ENCODE peak calls at places on chromosomes 16 and 17, in four cellular contexts. H is CD8-positive, alpha-beta memory T cell; P is ascending aorta; W is MM.1S. D is an unnamed sample. For H3K36me3, the result is how much of the 10 kb centered on the place peaks cover.

GRCh38 chr17:78534492-78535284 is 42.5 kb downstream of the DNAH17 start:
- DNase-seq in H (no peak), P (no peak), W (no peak), D (no peak)

GRCh38 chr17:8397636-8398035 is at the start of gene RNF222:
- DNase-seq in P (no peak), H (no peak), W (no peak), D (no peak)

GRCh38 chr16:81831722-81832126 is 52.6 kb downstream of the PLCG2 start:
- DNase-seq in P (peak), W (peak), H (peak), D (no peak)

GRCh38 chr16:87140211-87141200 is 176.7 kb downstream of the C16orf95 start:
- DNase-seq in P (peak), H (no peak), W (no peak), D (no peak)

GRCh38 chr17:17143501-17143900 is 62.6 kb downstream of the PLD6 start:
- DNase-seq in H (no peak), P (no peak), W (no peak), D (no peak)

GRCh38 chr16:31130899-31131298 is 4.6 kb downstream of the PRSS8 start:
- DNase-seq in H (no peak), W (no peak), P (no peak), D (no peak)

GRCh38 chr17:21353326-21354010 is 22.7 kb upstream of the KCNJ12 start:
- DNase-seq in W (no peak), P (no peak), H (no peak), D (no peak)

GRCh38 chr16:31085873-31086628 is 2.7 kb downstream of the PRSS53 start:
- DNase-seq in P (no peak), H (no peak), W (no peak), D (peak)

GRCh38 chr17:38654411-38655398 is 20.1 kb downstream of the EPOP start:
- DNase-seq in W (no peak), H (no peak), P (no peak), D (no peak)

GRCh38 chr17:45345554-45346254 is 28.9 kb upstream of the MAP3K14 start:
- DNase-seq in W (no peak), H (no peak), P (peak), D (no peak)

GRCh38 chr17:1201132-1201702 is 21.4 kb upstream of the ABR start:
- DNase-seq in W (no peak), P (no peak), H (peak), D (no peak)

GRCh38 chr17:50174444-50174843 is 8.6 kb downstream of the SGCA start:
- DNase-seq in P (no peak), H (no peak), W (no peak), D (no peak)

GRCh38 chr16:88700636-88701482 is 5.3 kb downstream of the RNF166 start:
- DNase-seq in H (peak), W (peak), P (peak), D (no peak)

GRCh38 chr17:68305132-68305531 is 13.8 kb downstream of the ARSG start:
- DNase-seq in H (no peak), W (no peak), P (no peak), D (no peak)

GRCh38 chr17:43584666-43585102 is 38.5 kb upstream of the ETV4 start:
- DNase-seq in W (no peak), P (no peak), H (no peak), D (no peak)

GRCh38 chr17:12959441-12959840 is 58.4 kb downstream of the ELAC2 start:
- DNase-seq in H (no peak), W (no peak), P (no peak), D (no peak)

GRCh38 chr16:85451646-85452363 is 161.3 kb upstream of the GSE1 start:
- DNase-seq in H (no peak), P (no peak), W (no peak), D (peak)

GRCh38 chr17:44334315-44335181 is 9.9 kb upstream of the SLC25A39 start:
- DNase-seq in W (no peak), H (no peak), P (no peak), D (no peak)

GRCh38 chr17:77208217-77208808 is 67.5 kb downstream of the SEC14L1 start:
- DNase-seq in H (no peak), P (no peak), W (peak), D (no peak)

GRCh38 chr17:56808503-56808902 is 25.2 kb downstream of the C17orf67 start:
- DNase-seq in W (no peak), H (no peak), P (no peak), D (no peak)

GRCh38 chr17:56114469-56114868 is 38.8 kb upstream of the ANKFN1 start:
- DNase-seq in W (no peak), P (no peak), H (no peak), D (no peak)

GRCh38 chr16:22323173-22323997 is 26.2 kb downstream of the POLR3E start:
- DNase-seq in P (no peak), W (no peak), H (no peak), D (no peak)
- H3K36me3 ChIP-seq in P (half or more), W (under half), H (half or more), D (under half)

DNA sequence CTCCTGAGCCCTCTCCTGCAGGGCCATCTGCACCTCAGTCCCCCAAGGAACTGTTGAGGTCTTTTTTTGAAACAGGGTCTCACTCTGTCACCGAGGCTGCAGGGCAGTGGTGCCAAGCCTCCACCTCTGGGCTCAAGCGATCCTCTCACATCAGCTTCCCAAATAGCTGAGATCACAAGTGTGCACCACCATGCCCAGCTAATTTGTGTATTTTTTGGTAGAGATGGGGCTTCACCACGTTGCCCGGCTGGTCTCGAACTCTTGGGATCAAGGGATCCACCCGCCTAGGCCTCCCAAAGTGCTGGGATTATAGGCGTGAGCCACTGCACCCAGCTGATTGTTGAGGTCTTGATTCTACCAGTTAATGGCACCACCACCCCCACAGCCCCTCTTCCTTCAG is 27.9 kb upstream of the ENDOV start:
- DNase-seq in W (no peak), H (no peak), P (no peak), D (no peak)
- H3K36me3 ChIP-seq in W (under half), H (half or more), P (half or more), D (under half)

GRCh38 chr17:75506134-75506533 is 9.2 kb downstream of the CASKIN2 start:
- DNase-seq in H (no peak), W (no peak), P (no peak), D (no peak)

GRCh38 chr17:75505152-75505409 is 10.3 kb downstream of the CASKIN2 start:
- DNase-seq in P (no peak), W (no peak), H (no peak), D (no peak)

GRCh38 chr17:75506888-75507287 is 8.4 kb downstream of the CASKIN2 start:
- DNase-seq in P (no peak), W (no peak), H (no peak), D (no peak)

GRCh38 chr17:75504347-75505151 is 10.8 kb downstream of the CASKIN2 start:
- DNase-seq in P (no peak), W (peak), H (peak), D (no peak)

GRCh38 chr17:75505640-75506039 is 9.7 kb downstream of the CASKIN2 start:
- DNase-seq in W (no peak), P (no peak), H (no peak), D (no peak)
- H3K36me3 ChIP-seq in W (under half), P (under half), H (under half), D (under half)

DNA sequence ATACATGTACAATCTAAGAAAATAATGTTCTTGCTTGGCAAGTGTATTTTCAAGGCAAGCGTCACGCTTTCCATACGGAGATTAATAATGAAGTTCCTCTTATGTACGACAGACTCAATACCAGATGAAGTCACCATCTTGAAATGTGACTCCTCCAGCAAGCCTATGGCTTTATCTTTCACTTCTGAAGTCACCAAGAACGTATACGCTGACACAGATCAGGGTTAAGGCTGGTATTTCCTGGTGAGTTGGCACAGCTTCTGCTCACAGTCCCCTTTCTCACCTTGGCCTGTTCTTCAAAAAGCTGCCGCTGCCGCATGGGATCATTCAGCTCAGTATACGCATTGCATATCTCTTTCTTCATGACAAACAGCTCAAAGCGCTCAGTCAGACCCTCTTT is 6.1 kb upstream of the ADAT1 start:
- DNase-seq in P (no peak), W (no peak), H (no peak), D (no peak)
- H3K36me3 ChIP-seq in P (half or more), W (under half), H (half or more), D (under half)

DNA sequence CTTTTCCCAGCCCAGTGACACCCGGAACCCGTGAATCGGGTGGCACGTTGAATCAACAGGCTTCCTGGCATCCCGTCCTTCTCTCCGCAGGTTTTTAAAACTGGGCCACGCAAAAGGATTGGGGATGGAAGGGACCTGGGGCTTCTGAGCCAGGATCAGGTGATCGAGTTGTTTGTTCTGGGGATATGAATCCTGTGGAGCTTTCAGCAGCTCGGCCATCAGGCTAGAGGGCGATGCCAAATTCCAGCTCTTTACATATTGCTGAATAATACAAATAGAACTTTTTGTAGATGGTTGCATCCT is 473 bp downstream of the SUPT6H start:
- DNase-seq in P (no peak), W (no peak), H (no peak), D (no peak)
- H3K36me3 ChIP-seq in P (under half), W (under half), H (under half), D (under half)

DNA sequence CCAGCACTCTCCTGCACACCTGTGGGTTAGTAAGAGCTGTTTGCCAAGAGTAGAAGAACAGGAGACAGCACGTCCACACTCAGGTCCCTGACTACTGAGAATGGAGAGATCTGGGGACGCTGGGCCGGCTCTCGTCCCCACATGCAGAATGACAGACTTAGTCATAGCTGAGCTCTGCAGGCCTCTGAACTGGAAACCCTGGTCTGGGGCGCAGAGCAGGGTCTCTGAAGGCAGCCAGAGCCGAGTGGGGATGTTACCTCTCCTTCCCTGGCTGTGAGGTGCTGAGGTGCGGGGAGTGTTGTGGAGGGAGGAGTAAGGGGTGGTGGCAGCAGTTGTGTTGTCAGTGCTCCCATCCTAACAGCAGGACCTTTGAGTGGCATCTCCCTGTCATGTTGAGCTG is 7.2 kb upstream of the JPT2 start:
- DNase-seq in H (no peak), P (no peak), W (no peak), D (no peak)
- H3K36me3 ChIP-seq in H (under half), P (half or more), W (under half), D (under half)

D was measured in SJCRH30.